ENCODE peak calls at places on chromosomes 1 and 21, in six cellular contexts. One of them, this sample, is unnamed.

GRCh38 chr1:56975446-56975845 is 9.6 kb upstream of the C8B start:
- DNase-seq in NCI-H2081: no peak
- DNase-seq in cerebellar nuclear complex: no peak
- DNase-seq in tibial nerve: no peak
- DNase-seq in activated gamma-delta T cell treated with Interleukin-2 at 50 U/mL for 16 hours: no peak
- DNase-seq in activated CD4-positive, CD25-positive, alpha-beta regulatory T cell: no peak
- DNase-seq in this sample: no peak

GRCh38 chr1:9229549-9229948 is 5.0 kb upstream of the H6PD start:
- DNase-seq in cerebellar nuclear complex: no peak
- DNase-seq in tibial nerve: no peak
- DNase-seq in activated CD4-positive, CD25-positive, alpha-beta regulatory T cell: no peak
- DNase-seq in NCI-H2081: no peak
- DNase-seq in activated gamma-delta T cell treated with Interleukin-2 at 50 U/mL for 16 hours: no peak
- DNase-seq in this sample: no peak

GRCh38 chr1:164772635-164773034 is 213.7 kb downstream of the PBX1 start:
- DNase-seq in NCI-H2081: no peak
- DNase-seq in cerebellar nuclear complex: no peak
- DNase-seq in tibial nerve: no peak
- DNase-seq in activated gamma-delta T cell treated with Interleukin-2 at 50 U/mL for 16 hours: no peak
- DNase-seq in activated CD4-positive, CD25-positive, alpha-beta regulatory T cell: no peak
- DNase-seq in this sample: peak; percentile 35

GRCh38 chr1:84366786-84367185 is 31.5 kb upstream of the DNASE2B start:
- DNase-seq in activated gamma-delta T cell treated with Interleukin-2 at 50 U/mL for 16 hours: no peak
- DNase-seq in tibial nerve: no peak
- DNase-seq in cerebellar nuclear complex: no peak
- DNase-seq in activated CD4-positive, CD25-positive, alpha-beta regulatory T cell: no peak
- DNase-seq in NCI-H2081: no peak
- DNase-seq in this sample: no peak

GRCh38 chr1:231724041-231724440 is 97.5 kb downstream of the DISC1 start:
- DNase-seq in cerebellar nuclear complex: no peak
- DNase-seq in tibial nerve: no peak
- DNase-seq in activated CD4-positive, CD25-positive, alpha-beta regulatory T cell: no peak
- DNase-seq in NCI-H2081: no peak
- DNase-seq in activated gamma-delta T cell treated with Interleukin-2 at 50 U/mL for 16 hours: no peak
- DNase-seq in this sample: no peak

GRCh38 chr21:34996304-34997081 is 52.6 kb downstream of the RUNX1 start:
- DNase-seq in cerebellar nuclear complex: no peak
- DNase-seq in NCI-H2081: no peak
- DNase-seq in activated CD4-positive, CD25-positive, alpha-beta regulatory T cell: no peak
- DNase-seq in activated gamma-delta T cell treated with Interleukin-2 at 50 U/mL for 16 hours: no peak
- DNase-seq in tibial nerve: no peak
- DNase-seq in this sample: no peak

GRCh38 chr1:29525941-29526340 is 289.6 kb downstream of the PTPRU start:
- DNase-seq in tibial nerve: no peak
- DNase-seq in activated CD4-positive, CD25-positive, alpha-beta regulatory T cell: no peak
- DNase-seq in cerebellar nuclear complex: no peak
- DNase-seq in NCI-H2081: no peak
- DNase-seq in activated gamma-delta T cell treated with Interleukin-2 at 50 U/mL for 16 hours: no peak
- DNase-seq in this sample: no peak

GRCh38 chr1:226100436-226101347 is 38.2 kb downstream of the H3-3A start:
- DNase-seq in activated CD4-positive, CD25-positive, alpha-beta regulatory T cell: no peak
- DNase-seq in cerebellar nuclear complex: no peak
- DNase-seq in tibial nerve: no peak
- DNase-seq in activated gamma-delta T cell treated with Interleukin-2 at 50 U/mL for 16 hours: no peak
- DNase-seq in NCI-H2081: peak; percentile 65
- DNase-seq in this sample: no peak

GRCh38 chr1:117501275-117501674 is 104.6 kb upstream of the TENT5C start:
- DNase-seq in activated CD4-positive, CD25-positive, alpha-beta regulatory T cell: no peak
- DNase-seq in tibial nerve: no peak
- DNase-seq in activated gamma-delta T cell treated with Interleukin-2 at 50 U/mL for 16 hours: no peak
- DNase-seq in NCI-H2081: no peak
- DNase-seq in cerebellar nuclear complex: no peak
- DNase-seq in this sample: no peak

This sample was measured in NCI-H446.